ENCODE peak calls at places on chromosome 2, in six cellular contexts. One of them, this sample, is unnamed.

GRCh38 chr2:186554850-186555785 is 34.7 kb upstream of the ITGAV start:
- DNase-seq in Ammon's horn: no peak
- DNase-seq in body of pancreas: no peak
- DNase-seq in iPS DF 19.7: no peak
- DNase-seq in SW480: no peak
- DNase-seq in mesenchymal stem cell: peak; percentile 52
- DNase-seq in this sample: no peak

GRCh38 chr2:157777425-157777824 is 98.7 kb downstream of the ACVR1 start:
- DNase-seq in Ammon's horn: peak; percentile 45
- DNase-seq in body of pancreas: peak; percentile 53
- DNase-seq in iPS DF 19.7: no peak
- DNase-seq in SW480: peak; percentile 37
- DNase-seq in mesenchymal stem cell: peak; percentile 51
- DNase-seq in this sample: peak; percentile 29

GRCh38 chr2:86309966-86310365 is 27.5 kb downstream of the REEP1 start:
- DNase-seq in Ammon's horn: no peak
- DNase-seq in body of pancreas: no peak
- DNase-seq in iPS DF 19.7: no peak
- DNase-seq in SW480: no peak
- DNase-seq in mesenchymal stem cell: no peak
- DNase-seq in this sample: no peak

GRCh38 chr2:72115361-72116080 is 32.1 kb downstream of the CYP26B1 start:
- DNase-seq in Ammon's horn: no peak
- DNase-seq in body of pancreas: no peak
- DNase-seq in iPS DF 19.7: no peak
- DNase-seq in SW480: peak; percentile 26
- DNase-seq in mesenchymal stem cell: peak; percentile 80
- DNase-seq in this sample: peak; percentile 93

GRCh38 chr2:183950673-183951072 is 647.7 kb upstream of the ZNF804A start:
- DNase-seq in Ammon's horn: peak; percentile 19
- DNase-seq in body of pancreas: no peak
- DNase-seq in iPS DF 19.7: no peak
- DNase-seq in SW480: no peak
- DNase-seq in mesenchymal stem cell: no peak
- DNase-seq in this sample: peak; percentile 44

GRCh38 chr2:3637692-3638455 is 20.1 kb upstream of the ALLC start:
- DNase-seq in Ammon's horn: no peak
- DNase-seq in body of pancreas: no peak
- DNase-seq in iPS DF 19.7: no peak
- DNase-seq in SW480: no peak
- DNase-seq in mesenchymal stem cell: no peak
- DNase-seq in this sample: no peak

GRCh38 chr2:18754286-18754685 is 164.9 kb upstream of the NT5C1B start:
- DNase-seq in Ammon's horn: no peak
- DNase-seq in body of pancreas: no peak
- DNase-seq in iPS DF 19.7: no peak
- DNase-seq in SW480: no peak
- DNase-seq in mesenchymal stem cell: no peak
- DNase-seq in this sample: no peak

GRCh38 chr2:101638817-101639605 is 58.5 kb upstream of the MAP4K4 start:
- DNase-seq in Ammon's horn: no peak
- DNase-seq in body of pancreas: no peak
- DNase-seq in iPS DF 19.7: no peak
- DNase-seq in SW480: no peak
- DNase-seq in mesenchymal stem cell: no peak
- DNase-seq in this sample: no peak

GRCh38 chr2:182377467-182377866 is 49.4 kb downstream of the PDE1A start:
- DNase-seq in Ammon's horn: no peak
- DNase-seq in body of pancreas: no peak
- DNase-seq in iPS DF 19.7: no peak
- DNase-seq in SW480: no peak
- DNase-seq in mesenchymal stem cell: no peak
- DNase-seq in this sample: no peak

GRCh38 chr2:100959225-100959880 is 42.7 kb upstream of the RPL31 start:
- DNase-seq in Ammon's horn: no peak
- DNase-seq in body of pancreas: no peak
- DNase-seq in iPS DF 19.7: no peak
- DNase-seq in SW480: no peak
- DNase-seq in mesenchymal stem cell: no peak
- DNase-seq in this sample: no peak